ENCODE peak calls at places on chromosome 2, in nine cellular contexts. One of them, this sample, is unnamed.

GRCh38 chr2:174617120-174617519 is 19.5 kb upstream of the WIPF1 start:
- DNase-seq in astrocyte: no peak
- DNase-seq in neural crest cell: no peak
- DNase-seq in GM13977: no peak
- DNase-seq in fibroblast of lung: no peak
- DNase-seq in heart left ventricle: no peak
- DNase-seq in endothelial cell: no peak
- DNase-seq in CD8-positive, alpha-beta T cell: no peak
- DNase-seq in fibroblast of the aortic adventitia: peak
- DNase-seq in this sample: peak

GRCh38 chr2:9356336-9356735 is 67.0 kb downstream of the ITGB1BP1 start:
- DNase-seq in astrocyte: no peak
- DNase-seq in neural crest cell: no peak
- DNase-seq in GM13977: no peak
- DNase-seq in fibroblast of lung: no peak
- DNase-seq in heart left ventricle: no peak
- DNase-seq in endothelial cell: no peak
- DNase-seq in CD8-positive, alpha-beta T cell: no peak
- DNase-seq in fibroblast of the aortic adventitia: no peak
- DNase-seq in this sample: no peak

GRCh38 chr2:182907081-182907830 is 40.8 kb upstream of the FRZB start:
- DNase-seq in astrocyte: no peak
- DNase-seq in neural crest cell: no peak
- DNase-seq in GM13977: no peak
- DNase-seq in fibroblast of lung: no peak
- DNase-seq in heart left ventricle: no peak
- DNase-seq in endothelial cell: no peak
- DNase-seq in CD8-positive, alpha-beta T cell: no peak
- DNase-seq in fibroblast of the aortic adventitia: no peak
- DNase-seq in this sample: no peak

GRCh38 chr2:88829607-88830463 is 138.4 kb downstream of the RPIA start:
- DNase-seq in astrocyte: no peak
- DNase-seq in neural crest cell: no peak
- DNase-seq in GM13977: no peak
- DNase-seq in fibroblast of lung: no peak
- DNase-seq in heart left ventricle: no peak
- DNase-seq in endothelial cell: no peak
- DNase-seq in CD8-positive, alpha-beta T cell: no peak
- DNase-seq in fibroblast of the aortic adventitia: no peak
- DNase-seq in this sample: no peak

GRCh38 chr2:42545714-42546390 is 22.6 kb upstream of the MTA3 start:
- DNase-seq in astrocyte: no peak
- DNase-seq in neural crest cell: no peak
- DNase-seq in GM13977: no peak
- DNase-seq in fibroblast of lung: no peak
- DNase-seq in heart left ventricle: no peak
- DNase-seq in endothelial cell: no peak
- DNase-seq in CD8-positive, alpha-beta T cell: no peak
- DNase-seq in fibroblast of the aortic adventitia: no peak
- DNase-seq in this sample: no peak

GRCh38 chr2:177602611-177603164 is 210.1 kb downstream of the AGPS start:
- DNase-seq in astrocyte: no peak
- DNase-seq in neural crest cell: no peak
- DNase-seq in GM13977: no peak
- DNase-seq in fibroblast of lung: no peak
- DNase-seq in heart left ventricle: no peak
- DNase-seq in endothelial cell: no peak
- DNase-seq in CD8-positive, alpha-beta T cell: no peak
- DNase-seq in fibroblast of the aortic adventitia: no peak
- DNase-seq in this sample: no peak

GRCh38 chr2:225002656-225003045 is 39.6 kb downstream of the DOCK10 start:
- DNase-seq in astrocyte: no peak
- DNase-seq in neural crest cell: no peak
- DNase-seq in GM13977: no peak
- DNase-seq in fibroblast of lung: no peak
- DNase-seq in heart left ventricle: no peak
- DNase-seq in endothelial cell: no peak
- DNase-seq in CD8-positive, alpha-beta T cell: peak
- DNase-seq in fibroblast of the aortic adventitia: no peak
- DNase-seq in this sample: peak

GRCh38 chr2:207836526-207837133 is 66.9 kb upstream of the FZD5 start:
- DNase-seq in astrocyte: no peak
- DNase-seq in neural crest cell: no peak
- DNase-seq in GM13977: no peak
- DNase-seq in fibroblast of lung: no peak
- DNase-seq in heart left ventricle: peak
- DNase-seq in endothelial cell: no peak
- DNase-seq in CD8-positive, alpha-beta T cell: no peak
- DNase-seq in fibroblast of the aortic adventitia: peak
- DNase-seq in this sample: no peak

GRCh38 chr2:240166761-240167587 is 26.5 kb upstream of the OTOS start:
- DNase-seq in astrocyte: no peak
- DNase-seq in neural crest cell: no peak
- DNase-seq in GM13977: no peak
- DNase-seq in fibroblast of lung: no peak
- DNase-seq in heart left ventricle: no peak
- DNase-seq in endothelial cell: no peak
- DNase-seq in CD8-positive, alpha-beta T cell: no peak
- DNase-seq in fibroblast of the aortic adventitia: no peak
- DNase-seq in this sample: no peak

GRCh38 chr2:208406474-208407451 is at the start of gene PTH2R:
- DNase-seq in astrocyte: peak
- DNase-seq in neural crest cell: no peak
- DNase-seq in GM13977: peak
- DNase-seq in fibroblast of lung: peak
- DNase-seq in heart left ventricle: no peak
- DNase-seq in endothelial cell: peak
- DNase-seq in CD8-positive, alpha-beta T cell: no peak
- DNase-seq in fibroblast of the aortic adventitia: no peak
- DNase-seq in this sample: no peak

GRCh38 chr2:73260338-73260984 is 23.8 kb downstream of the FBXO41 start:
- DNase-seq in astrocyte: peak
- DNase-seq in neural crest cell: peak
- DNase-seq in GM13977: no peak
- DNase-seq in fibroblast of lung: peak
- DNase-seq in heart left ventricle: no peak
- DNase-seq in endothelial cell: peak
- DNase-seq in CD8-positive, alpha-beta T cell: peak
- DNase-seq in fibroblast of the aortic adventitia: peak
- DNase-seq in this sample: peak

GRCh38 chr2:216349366-216349765 is 22.9 kb downstream of the MARCHF4 start:
- DNase-seq in astrocyte: no peak
- DNase-seq in neural crest cell: no peak
- DNase-seq in GM13977: no peak
- DNase-seq in fibroblast of lung: no peak
- DNase-seq in heart left ventricle: no peak
- DNase-seq in endothelial cell: no peak
- DNase-seq in CD8-positive, alpha-beta T cell: no peak
- DNase-seq in fibroblast of the aortic adventitia: no peak
- DNase-seq in this sample: no peak
- TF ChIP-seq CTCF in astrocyte: no peak
- TF ChIP-seq CTCF in neural crest cell: no peak
- TF ChIP-seq CTCF in GM13977: no peak
- TF ChIP-seq CTCF in fibroblast of lung: no peak
- TF ChIP-seq CTCF in heart left ventricle: no peak
- TF ChIP-seq CTCF in endothelial cell: no peak
- TF ChIP-seq CTCF in CD8-positive, alpha-beta T cell: no peak
- TF ChIP-seq CTCF in fibroblast of the aortic adventitia: no peak
- TF ChIP-seq CTCF in this sample: no peak

DNA sequence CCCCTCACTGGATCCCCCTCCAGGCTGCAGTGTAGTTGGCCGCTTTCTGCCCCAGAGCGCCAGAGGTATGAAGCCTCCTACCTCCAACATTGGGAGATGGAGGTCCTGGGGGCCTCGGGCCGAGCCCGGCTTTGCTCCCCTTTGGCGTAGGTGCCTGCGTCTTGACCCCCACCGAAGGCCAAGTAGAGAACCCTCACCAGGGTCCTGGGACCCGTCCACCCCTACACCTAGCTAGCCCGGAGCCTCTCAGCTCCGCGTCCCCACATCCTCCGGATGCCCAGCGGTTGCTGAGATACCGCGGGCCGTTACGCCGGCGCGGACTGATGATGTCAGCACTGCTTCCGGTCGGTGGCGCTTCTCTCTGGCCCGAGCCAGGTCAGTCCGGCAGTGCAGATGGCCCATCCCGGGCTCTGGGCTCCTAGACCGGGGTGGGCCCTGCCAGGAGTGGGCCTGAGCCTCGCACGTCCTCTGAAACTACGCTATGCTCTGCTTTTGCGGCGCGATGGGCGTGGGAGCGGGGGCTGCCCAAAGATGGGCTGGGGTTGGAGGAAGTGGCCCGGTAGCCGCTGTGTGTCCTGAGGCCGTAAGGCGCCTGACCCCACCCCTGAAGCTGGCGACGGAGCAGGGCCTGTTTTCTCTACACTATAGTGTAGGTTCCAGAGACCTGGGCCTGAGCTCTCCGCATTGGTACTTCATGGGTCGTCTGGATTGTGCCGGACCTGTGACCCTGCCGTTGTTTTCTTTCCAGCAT is at the start of the genes GLB1L and STK16:
- DNase-seq in astrocyte: peak
- DNase-seq in neural crest cell: peak
- DNase-seq in GM13977: peak
- DNase-seq in fibroblast of lung: peak
- DNase-seq in heart left ventricle: peak
- DNase-seq in endothelial cell: peak
- DNase-seq in CD8-positive, alpha-beta T cell: peak
- DNase-seq in fibroblast of the aortic adventitia: peak
- DNase-seq in this sample: peak
- TF ChIP-seq CTCF in astrocyte: no peak
- TF ChIP-seq CTCF in neural crest cell: no peak
- TF ChIP-seq CTCF in GM13977: no peak
- TF ChIP-seq CTCF in fibroblast of lung: no peak
- TF ChIP-seq CTCF in heart left ventricle: no peak
- TF ChIP-seq CTCF in endothelial cell: no peak
- TF ChIP-seq CTCF in CD8-positive, alpha-beta T cell: no peak
- TF ChIP-seq CTCF in fibroblast of the aortic adventitia: no peak
- TF ChIP-seq CTCF in this sample: no peak

DNA sequence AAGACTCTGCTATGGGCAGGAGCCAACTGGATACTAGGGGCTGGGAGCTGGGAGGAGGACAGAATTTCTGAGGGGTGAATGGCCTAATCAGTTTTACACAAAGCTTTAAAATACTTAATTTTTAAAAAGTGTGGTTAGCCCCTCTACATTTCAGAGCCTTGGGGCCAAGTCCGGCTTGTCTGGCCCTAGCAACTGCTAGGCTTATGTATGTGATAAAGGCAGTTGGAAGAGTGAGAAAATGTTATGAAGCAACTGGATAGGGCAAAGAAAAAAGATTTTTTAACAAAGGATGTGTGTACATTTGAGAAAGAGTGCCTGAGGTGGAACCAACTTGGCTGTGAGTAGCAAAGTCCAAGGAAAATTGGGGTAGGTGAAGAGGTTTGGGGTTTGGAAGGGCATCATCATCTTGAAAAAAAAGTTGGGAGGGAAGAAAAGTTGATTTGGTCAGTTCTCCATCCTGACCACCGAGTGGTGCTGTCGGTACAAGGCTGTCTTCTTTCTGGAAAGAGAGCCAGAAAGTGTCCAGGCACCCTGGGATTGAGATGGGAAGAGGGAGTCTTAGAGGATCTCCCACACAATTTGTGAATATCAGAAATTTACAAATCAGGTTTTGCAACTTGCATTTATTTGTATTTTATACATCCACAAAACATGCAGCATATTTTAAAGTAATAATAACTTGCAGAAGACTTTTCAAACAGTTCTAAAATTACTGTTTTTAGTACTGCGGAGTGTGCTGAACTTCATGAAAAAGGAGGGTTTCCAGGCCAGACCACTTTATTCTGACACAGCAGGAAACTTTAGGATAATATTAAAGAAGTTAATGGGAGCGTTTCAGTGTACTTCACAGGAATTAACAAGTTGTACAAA is 10.5 kb upstream of the CDK15 start:
- DNase-seq in astrocyte: peak
- DNase-seq in neural crest cell: peak
- DNase-seq in GM13977: peak
- DNase-seq in fibroblast of lung: peak
- DNase-seq in heart left ventricle: peak
- DNase-seq in endothelial cell: peak
- DNase-seq in CD8-positive, alpha-beta T cell: no peak
- DNase-seq in fibroblast of the aortic adventitia: peak
- DNase-seq in this sample: peak
- TF ChIP-seq CTCF in astrocyte: peak
- TF ChIP-seq CTCF in neural crest cell: peak
- TF ChIP-seq CTCF in GM13977: peak
- TF ChIP-seq CTCF in fibroblast of lung: peak
- TF ChIP-seq CTCF in heart left ventricle: peak
- TF ChIP-seq CTCF in endothelial cell: peak
- TF ChIP-seq CTCF in CD8-positive, alpha-beta T cell: no peak
- TF ChIP-seq CTCF in fibroblast of the aortic adventitia: peak
- TF ChIP-seq CTCF in this sample: peak

GRCh38 chr2:181575650-181576025 is 81.3 kb downstream of the CERKL start:
- DNase-seq in astrocyte: no peak
- DNase-seq in neural crest cell: no peak
- DNase-seq in GM13977: no peak
- DNase-seq in fibroblast of lung: no peak
- DNase-seq in heart left ventricle: no peak
- DNase-seq in endothelial cell: no peak
- DNase-seq in CD8-positive, alpha-beta T cell: no peak
- DNase-seq in fibroblast of the aortic adventitia: no peak
- DNase-seq in this sample: no peak

GRCh38 chr2:181574321-181574720 is 82.6 kb downstream of the CERKL start:
- DNase-seq in astrocyte: no peak
- DNase-seq in neural crest cell: peak
- DNase-seq in GM13977: no peak
- DNase-seq in fibroblast of lung: no peak
- DNase-seq in heart left ventricle: no peak
- DNase-seq in endothelial cell: no peak
- DNase-seq in CD8-positive, alpha-beta T cell: no peak
- DNase-seq in fibroblast of the aortic adventitia: no peak
- DNase-seq in this sample: no peak

GRCh38 chr2:181570833-181571661 is 85.9 kb downstream of the CERKL start:
- DNase-seq in astrocyte: no peak
- DNase-seq in neural crest cell: no peak
- DNase-seq in GM13977: no peak
- DNase-seq in fibroblast of lung: peak
- DNase-seq in heart left ventricle: no peak
- DNase-seq in endothelial cell: no peak
- DNase-seq in CD8-positive, alpha-beta T cell: no peak
- DNase-seq in fibroblast of the aortic adventitia: peak
- DNase-seq in this sample: peak

GRCh38 chr2:181575024-181575649 is 81.8 kb downstream of the CERKL start:
- DNase-seq in astrocyte: no peak
- DNase-seq in neural crest cell: no peak
- DNase-seq in GM13977: no peak
- DNase-seq in fibroblast of lung: no peak
- DNase-seq in heart left ventricle: no peak
- DNase-seq in endothelial cell: no peak
- DNase-seq in CD8-positive, alpha-beta T cell: no peak
- DNase-seq in fibroblast of the aortic adventitia: no peak
- DNase-seq in this sample: no peak

DNA sequence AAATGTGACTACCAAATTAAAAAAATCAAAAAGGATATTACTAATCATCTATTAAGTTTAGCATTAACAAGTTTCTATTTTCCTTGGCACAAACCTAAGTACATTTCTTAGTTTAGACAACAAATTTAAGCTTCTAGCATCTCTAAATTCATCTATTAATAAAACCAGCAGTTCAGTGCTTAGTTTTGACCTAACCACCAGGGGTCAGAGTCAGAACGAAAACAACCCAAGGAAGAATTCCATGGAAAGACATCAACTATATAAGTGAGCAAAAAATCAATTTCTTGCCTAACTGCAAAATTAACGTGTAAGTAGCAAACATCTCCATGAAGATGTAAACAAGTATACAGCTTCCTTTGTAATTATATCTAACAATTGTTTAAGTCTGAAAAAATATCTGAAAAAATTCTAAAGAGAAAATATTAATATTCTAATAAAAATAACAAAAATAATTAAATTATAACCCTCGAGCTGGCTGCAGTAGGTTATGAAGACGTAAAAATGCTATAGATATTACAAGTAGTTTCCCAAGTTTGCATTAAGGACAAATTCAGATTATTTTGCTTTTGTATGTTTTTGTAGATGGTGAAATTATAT is 83.7 kb downstream of the CERKL start:
- DNase-seq in astrocyte: peak
- DNase-seq in neural crest cell: no peak
- DNase-seq in GM13977: no peak
- DNase-seq in fibroblast of lung: peak
- DNase-seq in heart left ventricle: no peak
- DNase-seq in endothelial cell: peak
- DNase-seq in CD8-positive, alpha-beta T cell: no peak
- DNase-seq in fibroblast of the aortic adventitia: peak
- DNase-seq in this sample: peak
- TF ChIP-seq CTCF in astrocyte: peak
- TF ChIP-seq CTCF in neural crest cell: peak
- TF ChIP-seq CTCF in GM13977: peak
- TF ChIP-seq CTCF in fibroblast of lung: peak
- TF ChIP-seq CTCF in heart left ventricle: peak
- TF ChIP-seq CTCF in endothelial cell: peak
- TF ChIP-seq CTCF in CD8-positive, alpha-beta T cell: no peak
- TF ChIP-seq CTCF in fibroblast of the aortic adventitia: peak
- TF ChIP-seq CTCF in this sample: peak